ENCODE peak calls at places on chromosomes 6 and 20, in nine cellular contexts. S is HFF-Myc; Y is GM23338; T is esophagus squamous epithelium; X is lower lobe of right lung; N is CD8-positive, alpha-beta T cell; Q is foreskin fibroblast; F is A549; R is ovary. L is an unnamed sample.

GRCh38 chr20:47438464-47439381 is 63.0 kb upstream of the NCOA3 start:
- DNase-seq in N (no peak), R (no peak), S (no peak), Y (peak), Q (no peak), T (no peak), F (no peak), X (no peak), L (no peak)

GRCh38 chr6:24492475-24492874 is 2.3 kb upstream of the ALDH5A1 start:
- DNase-seq in R (no peak), Q (no peak), T (no peak), N (no peak), X (no peak), S (no peak), Y (peak), F (no peak), L (no peak)

GRCh38 chr20:33392016-33392415 is 9.3 kb downstream of the CDK5RAP1 start:
- DNase-seq in R (no peak), N (no peak), F (no peak), Q (peak), X (no peak), Y (no peak), T (no peak), S (peak), L (peak)

GRCh38 chr20:13262701-13263335 is 41.7 kb downstream of the ISM1 start:
- DNase-seq in T (no peak), R (no peak), X (no peak), Y (no peak), Q (no peak), F (no peak), S (no peak), N (no peak), L (no peak)

GRCh38 chr20:47125553-47126373 is 230.7 kb downstream of the ZMYND8 start:
- DNase-seq in X (no peak), N (no peak), R (no peak), Q (no peak), T (no peak), S (no peak), Y (peak), F (no peak), L (no peak)

GRCh38 chr6:143579703-143580102 is 68.2 kb upstream of the FUCA2 start:
- DNase-seq in N (no peak), Q (peak), R (no peak), F (no peak), Y (no peak), T (no peak), X (no peak), S (no peak), L (peak)

GRCh38 chr6:148800535-148800934 is 53.7 kb downstream of the UST start:
- DNase-seq in N (no peak), F (no peak), R (no peak), Y (no peak), Q (no peak), X (no peak), S (no peak), T (no peak), L (no peak)

GRCh38 chr6:15113587-15113986 is 132.3 kb upstream of the JARID2 start:
- DNase-seq in X (no peak), F (no peak), Q (no peak), R (no peak), N (no peak), S (no peak), T (no peak), Y (no peak), L (no peak)

GRCh38 chr20:60255866-60256265 is 297.6 kb downstream of the CDH26 start:
- DNase-seq in Q (peak), Y (no peak), F (no peak), N (no peak), S (no peak), T (no peak), X (no peak), R (no peak), L (no peak)

GRCh38 chr20:53739799-53740785 is 146.5 kb upstream of the ZNF217 start:
- DNase-seq in Y (no peak), R (no peak), X (no peak), F (no peak), N (no peak), T (no peak), Q (no peak), S (no peak), L (no peak)

GRCh38 chr6:145036848-145037567 is 698.3 kb downstream of the EPM2A start:
- DNase-seq in X (no peak), T (no peak), N (no peak), S (no peak), R (no peak), Q (no peak), F (no peak), Y (no peak), L (no peak)

GRCh38 chr6:163334264-163334663 is 80.3 kb upstream of the QKI start:
- DNase-seq in F (no peak), S (no peak), N (no peak), T (no peak), Q (no peak), Y (no peak), X (no peak), R (no peak), L (no peak)

GRCh38 chr6:89954721-89955148 is 60.5 kb downstream of the GJA10 start:
- DNase-seq in T (no peak), F (no peak), S (no peak), X (no peak), Y (no peak), N (no peak), Q (peak), R (no peak), L (no peak)

GRCh38 chr6:153852481-153852880 is 186.6 kb upstream of the OPRM1 start:
- DNase-seq in N (no peak), S (no peak), X (no peak), R (no peak), Q (no peak), Y (no peak), T (no peak), F (no peak), L (no peak)

GRCh38 chr6:150546457-150546856 is 53.2 kb upstream of the PLEKHG1 start:
- DNase-seq in Q (no peak), R (no peak), X (no peak), F (no peak), Y (no peak), N (no peak), S (no peak), T (no peak), L (no peak)

GRCh38 chr6:152378154-152378553 is 259.0 kb downstream of the SYNE1 start:
- DNase-seq in Q (peak), S (no peak), F (no peak), R (no peak), N (no peak), T (no peak), Y (no peak), X (no peak), L (no peak)

GRCh38 chr20:568865-569415 is 25.4 kb upstream of the CSNK2A1 start:
- DNase-seq in N (no peak), Q (no peak), X (no peak), T (no peak), F (no peak), R (no peak), Y (peak), S (no peak), L (no peak)

GRCh38 chr6:133286765-133287164 is 45.6 kb downstream of the EYA4 start:
- DNase-seq in Q (peak), Y (peak), T (no peak), N (no peak), X (no peak), R (no peak), S (no peak), F (no peak), L (no peak)

GRCh38 chr6:151847064-151847463 is 39.6 kb downstream of the ESR1 start:
- DNase-seq in S (peak), Y (peak), F (no peak), N (no peak), Q (peak), X (no peak), T (no peak), R (no peak), L (no peak)

GRCh38 chr20:2746636-2747265 is 53.7 kb downstream of the CPXM1 start:
- DNase-seq in F (no peak), Y (no peak), N (peak), T (no peak), R (no peak), S (no peak), Q (no peak), X (no peak), L (no peak)

GRCh38 chr6:147678256-147678655 is 169.8 kb downstream of the SAMD5 start:
- DNase-seq in Q (no peak), R (no peak), Y (no peak), S (no peak), T (no peak), X (no peak), N (no peak), F (no peak), L (no peak)

GRCh38 chr6:169296170-169296569 is 42.5 kb upstream of the THBS2 start:
- DNase-seq in Y (no peak), S (no peak), N (no peak), X (no peak), T (no peak), F (no peak), Q (no peak), R (no peak), L (no peak)

GRCh38 chr20:37640600-37641561 is 52.9 kb upstream of the CTNNBL1 start:
- DNase-seq in T (no peak), Y (no peak), N (no peak), Q (peak), S (no peak), F (no peak), R (no peak), X (no peak), L (no peak)

DNA sequence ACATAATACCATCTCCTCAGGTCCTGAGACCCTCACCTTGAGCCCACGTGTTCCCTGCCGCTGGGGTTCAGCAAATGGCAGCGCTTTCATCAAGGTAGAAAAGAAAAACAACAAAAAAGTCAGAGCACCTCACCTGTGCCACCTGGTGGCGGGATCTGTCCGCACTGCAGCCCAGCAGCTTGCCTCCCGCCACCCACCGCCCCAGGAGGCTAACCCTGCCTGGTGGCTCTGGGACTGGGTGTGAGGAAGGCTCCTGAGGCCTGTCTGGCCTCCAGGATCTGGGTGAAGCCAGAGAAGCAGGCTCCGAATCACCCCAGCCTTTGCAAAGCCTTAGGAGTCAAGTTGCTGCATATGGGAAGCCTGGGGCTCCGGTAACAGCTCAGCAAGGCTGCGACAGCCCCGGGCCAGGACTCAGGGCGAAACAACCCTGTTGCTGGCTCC is 270.8 kb downstream of the BMP7 start:
- DNase-seq in R (no peak), X (no peak), T (no peak), Y (peak), Q (no peak), S (no peak), F (peak), N (no peak), L (no peak)
- TF ChIP-seq CTCF in R (no peak), X (peak), T (peak), Y (peak), Q (peak), S (peak), F (peak), N (no peak), L (peak)

DNA sequence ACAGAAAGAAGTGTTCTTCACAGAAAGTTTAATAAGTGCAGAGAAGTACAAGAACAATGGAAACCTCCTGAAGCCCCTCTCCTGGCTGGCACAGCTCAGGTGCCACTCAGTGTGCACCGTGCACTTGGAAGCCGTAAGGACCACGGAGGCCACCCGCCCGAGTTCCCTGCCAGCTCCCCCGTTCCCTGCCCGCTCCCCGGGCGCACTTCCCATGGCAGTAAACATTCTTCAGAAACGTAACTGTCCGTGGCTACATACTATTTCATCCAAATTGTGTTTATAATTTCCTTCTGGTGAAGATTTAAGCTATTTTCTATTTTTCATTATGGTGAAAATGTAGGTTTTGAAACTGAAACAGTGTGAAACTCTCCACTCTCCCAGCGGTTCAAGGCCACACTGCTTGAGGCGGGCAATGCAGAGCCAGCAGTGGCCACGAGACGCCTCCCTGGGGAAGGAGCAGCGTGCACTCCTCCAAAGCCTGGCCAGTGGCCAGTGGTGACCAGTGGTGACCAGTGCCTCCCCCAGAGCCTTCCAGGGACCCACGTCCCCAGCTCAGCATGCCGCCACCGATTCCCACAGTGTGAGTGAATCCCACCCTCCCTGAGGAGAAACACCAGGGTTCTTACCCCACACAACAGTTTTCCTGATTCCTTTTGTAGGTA is 46.4 kb downstream of the TAF4 start:
- DNase-seq in N (no peak), Q (no peak), X (peak), R (peak), T (no peak), S (no peak), Y (no peak), F (no peak), L (no peak)
- H3K4me3 ChIP-seq in N (no peak), Q (no peak), X (no peak), R (no peak), T (no peak), S (no peak), Y (no peak), F (no peak), L (no peak)

DNA sequence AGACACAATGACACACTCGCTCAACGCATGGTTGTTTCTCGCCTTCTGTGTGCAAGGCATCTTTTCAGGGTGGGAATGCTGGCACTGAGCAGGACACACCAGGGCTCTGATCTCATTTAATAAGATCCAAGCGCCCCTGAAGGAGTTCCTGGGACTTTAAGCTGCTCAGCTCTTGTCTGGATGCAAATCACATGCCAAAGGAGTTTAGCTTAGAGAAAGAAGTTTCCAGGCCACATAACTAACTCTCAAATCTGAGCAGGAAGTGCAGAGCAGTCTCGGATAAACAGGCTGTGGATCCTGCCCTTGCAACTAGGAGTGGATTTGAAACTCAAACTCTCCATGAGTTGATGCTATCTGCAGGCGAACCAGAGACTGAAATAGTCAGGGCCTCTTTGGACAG is 38.2 kb downstream of the PXDC1 start:
- DNase-seq in T (no peak), S (no peak), N (no peak), X (no peak), R (no peak), F (no peak), Q (no peak), Y (no peak), L (no peak)
- TF ChIP-seq CTCF in T (no peak), S (no peak), N (no peak), X (no peak), R (no peak), F (no peak), Q (no peak), Y (no peak), L (no peak)

GRCh38 chr6:111990214-111990613 is 63.7 kb upstream of the CCN6 start:
- DNase-seq in S (no peak), X (no peak), N (no peak), F (no peak), Y (no peak), Q (no peak), R (no peak), T (no peak), L (no peak)

GRCh38 chr6:111994791-111995190 is 59.1 kb upstream of the CCN6 start:
- DNase-seq in S (no peak), T (no peak), R (no peak), X (no peak), Q (no peak), Y (no peak), F (no peak), N (no peak), L (no peak)

GRCh38 chr6:111995409-111995808 is 58.5 kb upstream of the CCN6 start:
- DNase-seq in S (peak), T (no peak), X (no peak), F (no peak), Y (no peak), Q (peak), R (no peak), N (no peak), L (no peak)

GRCh38 chr6:111993342-111993741 is 60.6 kb upstream of the CCN6 start:
- DNase-seq in X (no peak), R (no peak), N (no peak), F (no peak), Y (no peak), S (no peak), T (no peak), Q (no peak), L (no peak)

GRCh38 chr6:111992851-111993250 is 61.1 kb upstream of the CCN6 start:
- DNase-seq in X (no peak), Y (no peak), Q (no peak), F (no peak), T (no peak), R (no peak), S (no peak), N (peak), L (no peak)
- H3K4me3 ChIP-seq in X (no peak), Y (no peak), Q (no peak), F (no peak), T (no peak), R (no peak), S (no peak), N (peak), L (no peak)

GRCh38 chr6:32460528-32460927 is 20.8 kb downstream of the HLA-DRA start:
- DNase-seq in N (no peak), F (no peak), Q (no peak), S (no peak), Y (peak), R (no peak), T (no peak), X (no peak), L (no peak)
- TF ChIP-seq CTCF in N (no peak), F (no peak), Q (no peak), S (no peak), Y (peak), R (no peak), T (no peak), X (no peak), L (no peak)

DNA sequence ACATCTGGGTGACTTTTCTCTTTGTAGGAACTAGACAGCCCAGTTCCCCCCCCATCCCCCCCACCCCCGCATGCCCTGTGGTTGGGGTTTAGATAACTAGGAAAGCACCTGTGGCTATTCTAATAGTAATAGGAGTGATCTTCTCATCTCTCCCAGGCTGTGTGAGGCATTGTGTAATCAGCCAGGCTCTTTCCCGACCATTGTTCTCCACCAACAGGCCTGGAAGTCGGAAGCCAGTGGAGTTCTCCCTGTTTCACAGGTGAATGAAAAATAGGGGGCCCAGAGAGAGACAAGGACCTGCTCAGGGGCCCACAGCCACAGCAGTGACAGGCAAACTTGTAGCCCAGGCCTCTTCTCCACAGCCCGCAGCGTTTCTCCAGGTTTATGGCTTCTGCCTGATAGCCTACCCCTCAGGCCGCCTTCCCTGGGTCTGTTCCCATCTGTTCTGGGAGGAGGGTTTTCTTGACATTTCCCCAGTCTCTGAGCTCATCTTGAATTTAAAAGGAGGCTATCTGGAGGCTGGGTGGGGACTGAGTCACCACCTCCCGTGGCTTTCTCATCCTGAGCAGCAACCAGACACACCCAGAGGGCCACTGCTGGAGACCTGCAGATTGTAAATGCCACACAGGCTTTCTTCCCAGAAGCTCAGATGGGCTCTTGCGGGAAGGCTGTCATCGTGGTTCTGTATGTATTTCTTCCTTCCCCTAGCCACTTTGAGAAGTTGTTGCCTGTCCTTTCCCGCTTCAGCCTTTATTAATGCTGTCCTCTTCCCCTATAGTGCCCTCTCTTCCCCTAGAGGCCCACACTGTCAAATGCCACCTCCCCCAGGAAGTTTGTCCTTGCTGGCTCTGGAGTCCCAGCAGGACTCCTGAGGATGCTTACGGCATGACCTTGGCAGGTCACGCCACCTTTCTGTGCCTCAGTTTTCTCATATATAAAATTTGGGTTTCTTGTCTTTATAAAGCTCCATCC is 75.9 kb upstream of the MYL9 start:
- DNase-seq in S (no peak), R (peak), Y (peak), N (no peak), T (no peak), Q (peak), X (no peak), F (peak), L (peak)
- H3K4me3 ChIP-seq in S (peak), R (no peak), Y (no peak), N (no peak), T (no peak), Q (peak), X (no peak), F (peak), L (peak)

DNA sequence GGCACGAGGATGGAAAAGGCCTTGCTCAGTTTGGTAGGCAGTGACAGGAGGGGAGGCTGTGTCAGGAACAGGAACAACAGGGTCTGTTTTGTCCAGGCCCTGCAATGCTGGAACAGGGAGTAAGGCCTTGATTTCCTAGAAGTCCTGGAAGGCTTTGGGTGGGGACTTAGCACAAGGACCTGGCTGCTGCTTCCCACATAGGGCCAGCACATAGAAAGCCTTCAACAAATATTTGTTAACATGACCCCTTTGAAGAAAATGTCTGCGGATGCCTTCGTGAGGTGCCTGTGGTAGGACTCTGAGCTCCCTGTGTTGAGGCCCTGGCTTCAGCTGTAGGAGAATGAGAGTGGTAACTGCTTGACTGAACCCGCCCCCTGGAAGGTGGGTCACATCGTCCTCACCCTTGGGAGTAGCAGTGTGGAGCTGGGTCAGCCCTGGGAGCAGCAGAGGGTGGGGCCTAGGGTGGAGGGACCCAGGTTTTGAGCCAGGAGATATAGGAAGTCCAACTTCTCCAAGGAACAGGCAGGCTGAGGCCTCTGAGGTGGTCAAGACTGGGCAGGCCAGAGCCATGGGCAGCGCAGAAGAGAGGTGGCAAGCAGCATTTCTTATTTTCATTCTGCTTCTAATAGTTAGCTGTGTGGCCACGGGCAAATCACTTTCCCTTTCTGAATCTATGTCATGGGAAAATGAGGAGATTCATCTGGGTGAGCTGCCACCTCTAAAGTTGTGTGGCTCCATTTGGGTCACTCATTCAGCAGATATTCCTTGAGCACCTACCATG is 50.0 kb downstream of the CNBD2 start:
- DNase-seq in R (no peak), N (no peak), F (no peak), T (no peak), Y (no peak), X (no peak), S (no peak), Q (no peak), L (no peak)
- TF ChIP-seq CTCF in R (no peak), N (no peak), F (no peak), T (no peak), Y (no peak), X (no peak), S (no peak), Q (no peak), L (no peak)